ENCODE peak calls at places on chromosomes 2 and 18, in four cellular contexts. B is sigmoid colon, O is astrocyte, F is GM12878. I is an unnamed sample. For H3K4me1, the result is how much of the 10 kb centered on the place peaks cover.

GRCh38 chr2:107932483-107932882 is 53.8 kb upstream of the SLC5A7 start:
- DNase-seq in B (no peak), O (peak), F (no peak), I (peak)

GRCh38 chr2:98013407-98014042 is 17.8 kb upstream of the TMEM131 start:
- DNase-seq in B (no peak), O (peak), F (no peak), I (peak)

GRCh38 chr2:173658946-173659371 is 304.3 kb downstream of the CDCA7 start:
- DNase-seq in B (no peak), O (peak), F (no peak), I (peak)

GRCh38 chr2:238066218-238066617 is 5.4 kb downstream of the SCLY start:
- DNase-seq in B (no peak), O (no peak), F (no peak), I (no peak)

GRCh38 chr2:16478817-16479216 is 186.8 kb downstream of the CYRIA start:
- DNase-seq in B (no peak), O (no peak), F (no peak), I (no peak)

GRCh38 chr2:136796339-136796738 is 31.0 kb downstream of the THSD7B start:
- DNase-seq in B (no peak), O (no peak), F (no peak), I (no peak)

GRCh38 chr2:30422437-30422805 is 24.6 kb upstream of the LCLAT1 start:
- DNase-seq in B (no peak), O (no peak), F (peak), I (peak)

GRCh38 chr2:19857806-19858205 is 44.0 kb downstream of the TTC32 start:
- DNase-seq in B (no peak), O (no peak), F (no peak), I (no peak)

GRCh38 chr2:182259629-182260150 is 167.1 kb downstream of the PDE1A start:
- DNase-seq in B (no peak), O (peak), F (no peak), I (peak)

GRCh38 chr2:43018179-43019024 is 208.0 kb downstream of the ZFP36L2 start:
- DNase-seq in B (peak), O (peak), F (no peak), I (peak)

GRCh38 chr2:80786584-80786983 is 482.0 kb upstream of the LRRTM1 start:
- DNase-seq in B (no peak), O (no peak), F (no peak), I (no peak)

GRCh38 chr2:49619804-49620203 is 465.5 kb upstream of the FSHR start:
- DNase-seq in B (no peak), O (no peak), F (no peak), I (no peak)

GRCh38 chr2:75464348-75464946 is 96.3 kb downstream of the EVA1A start:
- DNase-seq in B (no peak), O (peak), F (no peak), I (peak)

GRCh38 chr2:150911766-150912280 is 349.8 kb downstream of the RBM43 start:
- DNase-seq in B (peak), O (peak), F (no peak), I (peak)

GRCh38 chr2:96890726-96891385 is 21.0 kb upstream of the SEMA4C start:
- DNase-seq in B (no peak), O (no peak), F (no peak), I (no peak)

GRCh38 chr2:3951131-3951954 is 248.0 kb downstream of the DCDC2C start:
- DNase-seq in B (no peak), O (no peak), F (no peak), I (no peak)

GRCh38 chr18:12975488-12975887 is 15.7 kb upstream of the CEP192 start:
- DNase-seq in B (no peak), O (no peak), F (no peak), I (no peak)

GRCh38 chr2:64451051-64451450 is 2.9 kb upstream of the LGALSL start:
- DNase-seq in B (no peak), O (no peak), F (no peak), I (no peak)

GRCh38 chr2:174205562-174205961 is 42.8 kb downstream of the OLA1 start:
- DNase-seq in B (no peak), O (no peak), F (no peak), I (no peak)

GRCh38 chr18:31645411-31645810 is 39.0 kb downstream of the B4GALT6 start:
- DNase-seq in B (no peak), O (no peak), F (no peak), I (no peak)

GRCh38 chr18:31646332-31646822 is 38.0 kb downstream of the B4GALT6 start:
- DNase-seq in B (no peak), O (no peak), F (no peak), I (no peak)

GRCh38 chr18:31647354-31647753 is 37.0 kb downstream of the B4GALT6 start:
- DNase-seq in B (no peak), O (no peak), F (no peak), I (no peak)

GRCh38 chr18:31648458-31648857 is 35.9 kb downstream of the B4GALT6 start:
- DNase-seq in B (no peak), O (no peak), F (no peak), I (no peak)

GRCh38 chr18:31643003-31643402 is 41.4 kb downstream of the B4GALT6 start:
- DNase-seq in B (no peak), O (peak), F (no peak), I (no peak)
- H3K4me3 ChIP-seq in B (no peak), O (no peak), F (no peak), I (no peak)

GRCh38 chr2:236744316-236745105 is 174.9 kb downstream of the ACKR3 start:
- DNase-seq in B (no peak), O (peak), F (no peak), I (peak)
- H3K4me1 ChIP-seq in B (under half), O (under half), F (under half), I (half or more)

DNA sequence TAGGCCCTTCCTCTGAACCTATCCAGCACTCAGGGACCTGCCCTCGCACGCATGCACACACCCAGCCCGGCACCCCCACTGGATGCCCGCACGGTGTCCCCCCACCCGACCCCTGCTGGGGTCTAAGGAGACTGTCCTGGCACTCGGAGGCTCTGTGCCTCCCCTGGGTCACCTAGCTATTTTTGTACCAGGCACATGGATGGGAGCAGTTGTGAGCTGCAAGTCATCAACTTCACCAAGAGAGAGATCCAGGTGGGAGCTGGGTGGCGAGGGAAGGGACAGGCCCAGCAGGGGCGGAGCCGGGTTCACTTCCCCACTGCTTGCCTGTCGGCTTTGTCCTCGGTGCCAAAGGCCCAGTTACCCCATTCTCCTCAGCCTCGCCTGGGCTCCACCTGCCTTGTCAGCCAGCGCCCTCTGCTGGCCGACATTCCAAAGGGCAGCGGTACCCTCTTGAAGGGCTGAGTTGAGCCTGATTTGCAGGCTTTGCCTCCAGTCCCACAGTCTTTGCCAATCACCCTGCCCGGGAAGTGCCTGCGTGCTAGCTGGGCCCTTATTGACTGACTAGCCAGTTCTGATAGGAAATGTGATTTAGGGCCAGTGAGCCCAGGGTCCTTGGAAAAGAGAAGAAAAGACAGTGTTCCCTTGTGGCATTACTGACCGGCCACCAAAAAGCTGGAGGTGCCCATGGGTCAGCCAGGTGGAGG is 5.8 kb downstream of the NT5DC4 start:
- DNase-seq in B (peak), O (peak), F (peak), I (peak)
- H3K4me3 ChIP-seq in B (no peak), O (no peak), F (no peak), I (no peak)

DNA sequence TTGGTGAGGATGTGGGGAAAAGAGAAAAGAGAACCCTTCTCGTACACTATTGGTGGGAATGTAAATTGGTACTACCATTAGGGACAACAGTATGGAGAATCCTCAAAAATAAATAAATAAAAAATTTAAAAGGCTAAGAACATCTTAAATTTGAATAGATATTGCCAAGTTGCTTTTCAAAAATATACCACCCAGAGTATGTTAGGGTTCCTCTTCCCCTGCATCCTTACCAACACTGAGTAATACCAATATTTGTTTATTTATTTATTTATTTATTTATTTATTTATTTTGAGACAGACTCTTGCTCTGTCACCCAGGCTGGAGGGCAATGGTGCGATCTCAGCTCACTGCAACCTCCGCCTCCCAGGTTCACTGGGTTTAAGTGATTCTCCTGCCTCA is 5.5 kb upstream of the NRBP1 start:
- DNase-seq in B (no peak), O (no peak), F (no peak), I (no peak)
- H3K4me1 ChIP-seq in B (under half), O (under half), F (under half), I (under half)

GRCh38 chr2:10043906-10044601 is 704 bp downstream of the KLF11 start:
- DNase-seq in B (peak), O (peak), F (no peak), I (peak)

GRCh38 chr2:10043256-10043905 is at the start of gene KLF11:
- DNase-seq in B (peak), O (peak), F (no peak), I (peak)

GRCh38 chr2:10041711-10042110 is 1.6 kb upstream of the KLF11 start:
- DNase-seq in B (peak), O (no peak), F (no peak), I (no peak)

GRCh38 chr2:10039658-10040410 is 3.5 kb upstream of the KLF11 start:
- DNase-seq in B (peak), O (no peak), F (no peak), I (no peak)

GRCh38 chr2:10042301-10043161 is 819 bp upstream of the KLF11 start:
- DNase-seq in B (peak), O (peak), F (no peak), I (peak)
- H3K4me3 ChIP-seq in B (peak), O (peak), F (peak), I (peak)